ENCODE peak calls at places on chromosomes 5 and 9, in eight cellular contexts. One of them, this sample, is unnamed.

GRCh38 chr5:169758886-169759285 is 121.8 kb downstream of the DOCK2 start:
- DNase-seq in GM23248: peak
- DNase-seq in BJ: no peak
- DNase-seq in A549: no peak
- DNase-seq in cardiac fibroblast: no peak
- DNase-seq in H7: no peak
- DNase-seq in AG10803: no peak
- DNase-seq in brain microvascular endothelial cell: no peak
- DNase-seq in this sample: no peak

GRCh38 chr5:143685416-143685815 is 126.5 kb upstream of the HMHB1 start:
- DNase-seq in cardiac fibroblast: peak
- DNase-seq in AG10803: peak
- DNase-seq in BJ: no peak
- DNase-seq in H7: no peak
- DNase-seq in A549: peak
- DNase-seq in brain microvascular endothelial cell: peak
- DNase-seq in GM23248: peak
- DNase-seq in this sample: no peak

GRCh38 chr5:145375521-145375920 is 459.6 kb downstream of the PRELID2 start:
- DNase-seq in GM23248: no peak
- DNase-seq in AG10803: no peak
- DNase-seq in cardiac fibroblast: no peak
- DNase-seq in BJ: no peak
- DNase-seq in H7: no peak
- DNase-seq in brain microvascular endothelial cell: no peak
- DNase-seq in A549: no peak
- DNase-seq in this sample: no peak

GRCh38 chr9:4855861-4856260 is 63.1 kb downstream of the RCL1 start:
- DNase-seq in GM23248: peak
- DNase-seq in cardiac fibroblast: peak
- DNase-seq in A549: no peak
- DNase-seq in AG10803: peak
- DNase-seq in brain microvascular endothelial cell: peak
- DNase-seq in H7: no peak
- DNase-seq in BJ: no peak
- DNase-seq in this sample: no peak

GRCh38 chr5:56712895-56713565 is 102.3 kb upstream of the MAP3K1 start:
- DNase-seq in AG10803: no peak
- DNase-seq in brain microvascular endothelial cell: no peak
- DNase-seq in GM23248: no peak
- DNase-seq in H7: no peak
- DNase-seq in BJ: no peak
- DNase-seq in A549: no peak
- DNase-seq in cardiac fibroblast: no peak
- DNase-seq in this sample: no peak

GRCh38 chr5:75342836-75343235 is 5.8 kb downstream of the HMGCR start:
- DNase-seq in BJ: no peak
- DNase-seq in brain microvascular endothelial cell: no peak
- DNase-seq in H7: no peak
- DNase-seq in A549: no peak
- DNase-seq in cardiac fibroblast: no peak
- DNase-seq in GM23248: peak
- DNase-seq in AG10803: no peak
- DNase-seq in this sample: no peak

GRCh38 chr5:83197326-83197725 is 120.0 kb downstream of the XRCC4 start:
- DNase-seq in A549: no peak
- DNase-seq in BJ: no peak
- DNase-seq in AG10803: no peak
- DNase-seq in cardiac fibroblast: no peak
- DNase-seq in brain microvascular endothelial cell: no peak
- DNase-seq in GM23248: no peak
- DNase-seq in H7: no peak
- DNase-seq in this sample: no peak

GRCh38 chr5:180783340-180784052 is 19.1 kb downstream of the MGAT1 start:
- DNase-seq in AG10803: no peak
- DNase-seq in GM23248: no peak
- DNase-seq in cardiac fibroblast: no peak
- DNase-seq in brain microvascular endothelial cell: no peak
- DNase-seq in BJ: no peak
- DNase-seq in A549: no peak
- DNase-seq in H7: no peak
- DNase-seq in this sample: no peak

GRCh38 chr5:108339220-108339619 is 42.7 kb downstream of the FBXL17 start:
- DNase-seq in cardiac fibroblast: no peak
- DNase-seq in AG10803: no peak
- DNase-seq in H7: no peak
- DNase-seq in A549: peak
- DNase-seq in BJ: no peak
- DNase-seq in GM23248: peak
- DNase-seq in brain microvascular endothelial cell: no peak
- DNase-seq in this sample: no peak

GRCh38 chr5:125317546-125317995 is 571.1 kb upstream of the ZNF608 start:
- DNase-seq in GM23248: no peak
- DNase-seq in AG10803: no peak
- DNase-seq in cardiac fibroblast: no peak
- DNase-seq in H7: peak
- DNase-seq in A549: no peak
- DNase-seq in brain microvascular endothelial cell: no peak
- DNase-seq in BJ: no peak
- DNase-seq in this sample: no peak

GRCh38 chr5:122236270-122236669 is 75.8 kb upstream of the SNCAIP start:
- DNase-seq in cardiac fibroblast: no peak
- DNase-seq in BJ: no peak
- DNase-seq in brain microvascular endothelial cell: no peak
- DNase-seq in A549: no peak
- DNase-seq in H7: peak
- DNase-seq in AG10803: no peak
- DNase-seq in GM23248: peak
- DNase-seq in this sample: no peak

GRCh38 chr5:109769597-109770291 is 80.0 kb downstream of the MAN2A1 start:
- DNase-seq in AG10803: no peak
- DNase-seq in cardiac fibroblast: no peak
- DNase-seq in BJ: no peak
- DNase-seq in A549: peak
- DNase-seq in brain microvascular endothelial cell: no peak
- DNase-seq in H7: no peak
- DNase-seq in GM23248: no peak
- DNase-seq in this sample: no peak

GRCh38 chr5:133924221-133924920 is 44.1 kb downstream of the C5orf15 start:
- DNase-seq in cardiac fibroblast: peak
- DNase-seq in H7: no peak
- DNase-seq in A549: no peak
- DNase-seq in BJ: no peak
- DNase-seq in AG10803: peak
- DNase-seq in GM23248: peak
- DNase-seq in brain microvascular endothelial cell: no peak
- DNase-seq in this sample: no peak

GRCh38 chr5:57302164-57302563 is 128.3 kb downstream of the GPBP1 start:
- DNase-seq in H7: no peak
- DNase-seq in brain microvascular endothelial cell: peak
- DNase-seq in cardiac fibroblast: peak
- DNase-seq in AG10803: no peak
- DNase-seq in A549: peak
- DNase-seq in BJ: no peak
- DNase-seq in GM23248: peak
- DNase-seq in this sample: no peak

GRCh38 chr5:75656311-75657003 is 45.2 kb downstream of the ANKDD1B start:
- DNase-seq in A549: no peak
- DNase-seq in H7: no peak
- DNase-seq in GM23248: peak
- DNase-seq in AG10803: peak
- DNase-seq in BJ: no peak
- DNase-seq in cardiac fibroblast: peak
- DNase-seq in brain microvascular endothelial cell: no peak
- DNase-seq in this sample: peak

GRCh38 chr5:179275381-179275878 is 69.8 kb downstream of the ADAMTS2 start:
- DNase-seq in AG10803: peak
- DNase-seq in GM23248: no peak
- DNase-seq in BJ: no peak
- DNase-seq in H7: no peak
- DNase-seq in brain microvascular endothelial cell: no peak
- DNase-seq in cardiac fibroblast: peak
- DNase-seq in A549: no peak
- DNase-seq in this sample: no peak

GRCh38 chr5:144510845-144511580 is 340.3 kb downstream of the KCTD16 start:
- DNase-seq in brain microvascular endothelial cell: no peak
- DNase-seq in GM23248: no peak
- DNase-seq in BJ: no peak
- DNase-seq in AG10803: no peak
- DNase-seq in A549: no peak
- DNase-seq in H7: no peak
- DNase-seq in cardiac fibroblast: no peak
- DNase-seq in this sample: no peak

GRCh38 chr5:119878712-119879111 is 249.4 kb downstream of the FAM170A start:
- DNase-seq in A549: no peak
- DNase-seq in cardiac fibroblast: no peak
- DNase-seq in AG10803: no peak
- DNase-seq in BJ: no peak
- DNase-seq in H7: peak
- DNase-seq in GM23248: no peak
- DNase-seq in brain microvascular endothelial cell: no peak
- DNase-seq in this sample: no peak

GRCh38 chr5:56492812-56493211 is 259.7 kb upstream of the ANKRD55 start:
- DNase-seq in A549: no peak
- DNase-seq in BJ: no peak
- DNase-seq in brain microvascular endothelial cell: no peak
- DNase-seq in AG10803: no peak
- DNase-seq in H7: no peak
- DNase-seq in GM23248: no peak
- DNase-seq in cardiac fibroblast: no peak
- DNase-seq in this sample: no peak

GRCh38 chr5:150143725-150144058 is 12.0 kb downstream of the PDGFRB start:
- DNase-seq in GM23248: peak
- DNase-seq in AG10803: no peak
- DNase-seq in A549: no peak
- DNase-seq in BJ: no peak
- DNase-seq in cardiac fibroblast: peak
- DNase-seq in brain microvascular endothelial cell: no peak
- DNase-seq in H7: no peak
- DNase-seq in this sample: no peak

GRCh38 chr5:150144211-150144801 is 11.3 kb downstream of the PDGFRB start:
- DNase-seq in GM23248: peak
- DNase-seq in A549: no peak
- DNase-seq in brain microvascular endothelial cell: peak
- DNase-seq in BJ: no peak
- DNase-seq in AG10803: peak
- DNase-seq in cardiac fibroblast: peak
- DNase-seq in H7: peak
- DNase-seq in this sample: no peak

GRCh38 chr5:150141544-150142188 is 14.0 kb downstream of the PDGFRB start:
- DNase-seq in H7: no peak
- DNase-seq in A549: no peak
- DNase-seq in GM23248: peak
- DNase-seq in cardiac fibroblast: peak
- DNase-seq in BJ: no peak
- DNase-seq in brain microvascular endothelial cell: peak
- DNase-seq in AG10803: peak
- DNase-seq in this sample: no peak

GRCh38 chr5:150142189-150142788 is 13.4 kb downstream of the PDGFRB start:
- DNase-seq in cardiac fibroblast: no peak
- DNase-seq in GM23248: no peak
- DNase-seq in AG10803: no peak
- DNase-seq in brain microvascular endothelial cell: no peak
- DNase-seq in A549: no peak
- DNase-seq in H7: no peak
- DNase-seq in BJ: no peak
- DNase-seq in this sample: no peak

GRCh38 chr5:150142800-150143724 is 12.6 kb downstream of the PDGFRB start:
- DNase-seq in brain microvascular endothelial cell: peak
- DNase-seq in AG10803: peak
- DNase-seq in GM23248: peak
- DNase-seq in A549: peak
- DNase-seq in BJ: peak
- DNase-seq in H7: no peak
- DNase-seq in cardiac fibroblast: peak
- DNase-seq in this sample: no peak
- H3K4me3 ChIP-seq in brain microvascular endothelial cell: no peak
- H3K4me3 ChIP-seq in AG10803: peak
- H3K4me3 ChIP-seq in GM23248: peak
- H3K4me3 ChIP-seq in A549: no peak
- H3K4me3 ChIP-seq in BJ: no peak
- H3K4me3 ChIP-seq in H7: no peak
- H3K4me3 ChIP-seq in cardiac fibroblast: peak
- H3K4me3 ChIP-seq in this sample: peak

GRCh38 chr5:94415798-94416197 is 202.6 kb downstream of the KIAA0825 start:
- DNase-seq in H7: no peak
- DNase-seq in brain microvascular endothelial cell: no peak
- DNase-seq in cardiac fibroblast: no peak
- DNase-seq in BJ: no peak
- DNase-seq in GM23248: no peak
- DNase-seq in AG10803: no peak
- DNase-seq in A549: no peak
- DNase-seq in this sample: no peak
- H3K4me3 ChIP-seq in H7: no peak
- H3K4me3 ChIP-seq in brain microvascular endothelial cell: no peak
- H3K4me3 ChIP-seq in cardiac fibroblast: no peak
- H3K4me3 ChIP-seq in BJ: no peak
- H3K4me3 ChIP-seq in GM23248: no peak
- H3K4me3 ChIP-seq in AG10803: no peak
- H3K4me3 ChIP-seq in A549: no peak
- H3K4me3 ChIP-seq in this sample: no peak

DNA sequence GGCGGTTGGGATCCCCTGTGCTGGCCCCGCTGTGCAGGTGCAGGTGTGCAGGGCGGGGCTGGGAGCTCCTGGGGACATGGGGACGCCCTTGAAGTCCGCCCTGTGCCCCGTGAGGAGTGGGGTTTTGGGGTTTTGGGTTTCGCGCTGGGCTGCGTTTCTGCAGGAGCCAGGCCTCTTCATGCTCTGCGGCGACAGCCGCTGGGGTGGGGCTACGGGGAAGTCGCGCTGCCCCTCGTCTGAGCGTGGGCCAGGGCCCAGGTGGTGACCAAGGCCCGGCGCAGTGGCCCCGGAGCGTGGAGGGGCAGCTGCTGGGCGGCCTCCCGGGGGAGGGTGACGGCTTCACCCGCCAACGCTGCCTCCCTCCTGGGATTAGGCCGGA is 47.8 kb upstream of the IRX4 start:
- DNase-seq in brain microvascular endothelial cell: no peak
- DNase-seq in AG10803: no peak
- DNase-seq in BJ: no peak
- DNase-seq in GM23248: no peak
- DNase-seq in A549: no peak
- DNase-seq in cardiac fibroblast: no peak
- DNase-seq in H7: no peak
- DNase-seq in this sample: no peak
- H3K4me3 ChIP-seq in brain microvascular endothelial cell: no peak
- H3K4me3 ChIP-seq in AG10803: no peak
- H3K4me3 ChIP-seq in BJ: no peak
- H3K4me3 ChIP-seq in GM23248: no peak
- H3K4me3 ChIP-seq in A549: no peak
- H3K4me3 ChIP-seq in cardiac fibroblast: no peak
- H3K4me3 ChIP-seq in H7: peak
- H3K4me3 ChIP-seq in this sample: no peak

DNA sequence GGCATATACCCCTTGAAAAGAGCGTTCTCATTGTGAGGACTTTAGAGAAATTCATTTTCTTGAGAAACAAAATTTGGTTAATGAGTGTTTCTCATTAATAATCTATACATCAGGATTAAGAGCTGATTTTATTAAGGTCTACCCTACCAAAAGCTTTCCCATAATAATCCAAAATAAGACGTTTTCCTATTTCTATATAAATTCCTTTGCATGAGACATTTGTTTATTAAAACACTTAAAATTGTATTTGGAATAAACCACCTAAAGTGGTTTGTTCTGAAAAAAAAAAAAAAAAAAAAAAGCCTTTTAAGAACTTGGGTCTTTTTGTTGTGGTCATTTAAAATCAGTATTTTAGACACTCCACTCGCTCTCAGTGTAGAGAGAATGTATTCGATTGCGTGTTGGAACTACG is 695 bp upstream of the TMOD1 start:
- DNase-seq in brain microvascular endothelial cell: no peak
- DNase-seq in cardiac fibroblast: no peak
- DNase-seq in H7: no peak
- DNase-seq in BJ: no peak
- DNase-seq in GM23248: no peak
- DNase-seq in AG10803: no peak
- DNase-seq in A549: no peak
- DNase-seq in this sample: no peak
- H3K4me3 ChIP-seq in brain microvascular endothelial cell: peak
- H3K4me3 ChIP-seq in cardiac fibroblast: peak
- H3K4me3 ChIP-seq in H7: peak
- H3K4me3 ChIP-seq in BJ: no peak
- H3K4me3 ChIP-seq in GM23248: peak
- H3K4me3 ChIP-seq in AG10803: no peak
- H3K4me3 ChIP-seq in A549: peak
- H3K4me3 ChIP-seq in this sample: no peak

This sample was measured in AG04449.